ENCODE peak calls at places on chromosomes 1 and 21, in five cellular contexts. One of them, this sample, is unnamed.
A peak's percentile ranks its signal among the peaks of the same experiment; 100 is the strongest.

GRCh38 chr1:181081399-181081798 is 7.1 kb upstream of the IER5 start:
- DNase-seq in adrenal gland: no peak
- DNase-seq in fibroblast of pulmonary artery: no peak
- DNase-seq in AG04450: no peak
- DNase-seq in suprapubic skin: no peak
- DNase-seq in this sample: no peak

GRCh38 chr21:44947930-44948331 is 8.1 kb downstream of the SLX9 start:
- DNase-seq in suprapubic skin: peak; percentile 72
- DNase-seq in fibroblast of pulmonary artery: no peak
- DNase-seq in adrenal gland: peak; percentile 95
- DNase-seq in AG04450: no peak
- DNase-seq in this sample: no peak

GRCh38 chr21:43712268-43712942 is 6.5 kb upstream of the PDXK start:
- DNase-seq in adrenal gland: no peak
- DNase-seq in fibroblast of pulmonary artery: no peak
- DNase-seq in suprapubic skin: no peak
- DNase-seq in AG04450: no peak
- DNase-seq in this sample: no peak

GRCh38 chr1:52603680-52604501 is 1.7 kb downstream of the GPX7 start:
- DNase-seq in AG04450: no peak
- DNase-seq in suprapubic skin: no peak
- DNase-seq in fibroblast of pulmonary artery: no peak
- DNase-seq in adrenal gland: no peak
- DNase-seq in this sample: no peak

GRCh38 chr1:229420765-229421164 is 13.1 kb downstream of the ACTA1 start:
- DNase-seq in AG04450: no peak
- DNase-seq in adrenal gland: no peak
- DNase-seq in fibroblast of pulmonary artery: no peak
- DNase-seq in suprapubic skin: no peak
- DNase-seq in this sample: peak; percentile 69

GRCh38 chr1:54342306-54342705 is 63.9 kb downstream of the SSBP3 start:
- DNase-seq in adrenal gland: no peak
- DNase-seq in fibroblast of pulmonary artery: no peak
- DNase-seq in suprapubic skin: no peak
- DNase-seq in AG04450: no peak
- DNase-seq in this sample: no peak

GRCh38 chr1:218592688-218593087 is 247.6 kb downstream of the TGFB2 start:
- DNase-seq in adrenal gland: no peak
- DNase-seq in fibroblast of pulmonary artery: no peak
- DNase-seq in suprapubic skin: no peak
- DNase-seq in AG04450: no peak
- DNase-seq in this sample: no peak

GRCh38 chr1:14413809-14414208 is 184.7 kb upstream of the KAZN start:
- DNase-seq in AG04450: peak; percentile 13
- DNase-seq in adrenal gland: no peak
- DNase-seq in suprapubic skin: no peak
- DNase-seq in fibroblast of pulmonary artery: peak; percentile 8
- DNase-seq in this sample: no peak

GRCh38 chr1:230577537-230577936 is 64.7 kb upstream of the COG2 start:
- DNase-seq in suprapubic skin: no peak
- DNase-seq in adrenal gland: no peak
- DNase-seq in AG04450: no peak
- DNase-seq in fibroblast of pulmonary artery: no peak
- DNase-seq in this sample: no peak

GRCh38 chr21:37737497-37737896 is 178.8 kb downstream of the KCNJ6 start:
- DNase-seq in fibroblast of pulmonary artery: no peak
- DNase-seq in AG04450: no peak
- DNase-seq in suprapubic skin: no peak
- DNase-seq in adrenal gland: no peak
- DNase-seq in this sample: no peak

GRCh38 chr1:97986041-97987005 is 65.5 kb upstream of the DPYD start:
- DNase-seq in adrenal gland: no peak
- DNase-seq in AG04450: no peak
- DNase-seq in suprapubic skin: no peak
- DNase-seq in fibroblast of pulmonary artery: peak; percentile 17
- DNase-seq in this sample: no peak

GRCh38 chr1:110205156-110205555 is 5.0 kb upstream of the KCNC4 start:
- DNase-seq in fibroblast of pulmonary artery: no peak
- DNase-seq in suprapubic skin: no peak
- DNase-seq in AG04450: no peak
- DNase-seq in adrenal gland: no peak
- DNase-seq in this sample: no peak

GRCh38 chr1:8985915-8986813 is 40.1 kb downstream of the SLC2A7 start:
- DNase-seq in fibroblast of pulmonary artery: peak; percentile 97
- DNase-seq in AG04450: peak; percentile 81
- DNase-seq in adrenal gland: peak; percentile 94
- DNase-seq in suprapubic skin: peak; percentile 83
- DNase-seq in this sample: no peak

GRCh38 chr1:2368053-2368744 is 23.2 kb downstream of the MORN1 start:
- DNase-seq in adrenal gland: no peak
- DNase-seq in suprapubic skin: no peak
- DNase-seq in AG04450: no peak
- DNase-seq in fibroblast of pulmonary artery: no peak
- DNase-seq in this sample: no peak

GRCh38 chr1:244865028-244865371 is 657 bp upstream of the HNRNPU start:
- DNase-seq in suprapubic skin: peak; percentile 71
- DNase-seq in fibroblast of pulmonary artery: no peak
- DNase-seq in adrenal gland: peak; percentile 43
- DNase-seq in AG04450: no peak
- DNase-seq in this sample: no peak

GRCh38 chr1:97824200-97824599 is 96.6 kb downstream of the DPYD start:
- DNase-seq in AG04450: no peak
- DNase-seq in suprapubic skin: no peak
- DNase-seq in fibroblast of pulmonary artery: no peak
- DNase-seq in adrenal gland: no peak
- DNase-seq in this sample: no peak

GRCh38 chr1:84300991-84301758 is at the start of gene SAMD13:
- DNase-seq in AG04450: peak; percentile 29
- DNase-seq in adrenal gland: peak; percentile 93
- DNase-seq in suprapubic skin: peak; percentile 79
- DNase-seq in fibroblast of pulmonary artery: peak; percentile 86
- DNase-seq in this sample: no peak

GRCh38 chr21:17270234-17270633 is 242.6 kb upstream of the CXADR start:
- DNase-seq in adrenal gland: peak; percentile 65
- DNase-seq in fibroblast of pulmonary artery: peak; percentile 73
- DNase-seq in suprapubic skin: no peak
- DNase-seq in AG04450: peak; percentile 1
- DNase-seq in this sample: no peak

GRCh38 chr1:242828199-242828598 is 303.7 kb upstream of the PLD5 start:
- DNase-seq in AG04450: no peak
- DNase-seq in adrenal gland: no peak
- DNase-seq in suprapubic skin: no peak
- DNase-seq in fibroblast of pulmonary artery: no peak
- DNase-seq in this sample: no peak

GRCh38 chr21:39050839-39051560 is 132.3 kb downstream of the PSMG1 start:
- DNase-seq in AG04450: no peak
- DNase-seq in adrenal gland: no peak
- DNase-seq in suprapubic skin: no peak
- DNase-seq in fibroblast of pulmonary artery: no peak
- DNase-seq in this sample: no peak

GRCh38 chr1:64515427-64515826 is 45.5 kb downstream of the CACHD1 start:
- DNase-seq in fibroblast of pulmonary artery: peak; percentile 87
- DNase-seq in AG04450: peak; percentile 26
- DNase-seq in adrenal gland: peak; percentile 87
- DNase-seq in suprapubic skin: peak; percentile 74
- DNase-seq in this sample: no peak

GRCh38 chr1:169427081-169427611 is at the start of gene CCDC181:
- DNase-seq in adrenal gland: peak; percentile 30
- DNase-seq in AG04450: peak; percentile 3
- DNase-seq in suprapubic skin: no peak
- DNase-seq in fibroblast of pulmonary artery: peak; percentile 64
- DNase-seq in this sample: peak; percentile 19

GRCh38 chr1:116508090-116508983 is 62.5 kb downstream of the CD58 start:
- DNase-seq in fibroblast of pulmonary artery: no peak
- DNase-seq in suprapubic skin: no peak
- DNase-seq in AG04450: no peak
- DNase-seq in adrenal gland: no peak
- DNase-seq in this sample: no peak

GRCh38 chr1:50568782-50569181 is 145.5 kb upstream of the DMRTA2 start:
- DNase-seq in adrenal gland: no peak
- DNase-seq in suprapubic skin: no peak
- DNase-seq in AG04450: no peak
- DNase-seq in fibroblast of pulmonary artery: no peak
- DNase-seq in this sample: no peak

GRCh38 chr1:27604579-27605299 is 795 bp upstream of the AHDC1 start:
- DNase-seq in suprapubic skin: no peak
- DNase-seq in AG04450: no peak
- DNase-seq in adrenal gland: no peak
- DNase-seq in fibroblast of pulmonary artery: no peak
- DNase-seq in this sample: no peak

GRCh38 chr1:57340361-57341192 is 83.3 kb downstream of the DAB1 start:
- DNase-seq in fibroblast of pulmonary artery: no peak
- DNase-seq in adrenal gland: no peak
- DNase-seq in AG04450: no peak
- DNase-seq in suprapubic skin: no peak
- DNase-seq in this sample: no peak
- TF ChIP-seq CTCF in fibroblast of pulmonary artery: no peak
- TF ChIP-seq CTCF in adrenal gland: no peak
- TF ChIP-seq CTCF in AG04450: no peak
- TF ChIP-seq CTCF in suprapubic skin: no peak
- TF ChIP-seq CTCF in this sample: peak; percentile 2

GRCh38 chr1:205543351-205544305 is 39.2 kb downstream of the CDK18 start:
- DNase-seq in AG04450: peak; percentile 26
- DNase-seq in fibroblast of pulmonary artery: peak; percentile 98
- DNase-seq in suprapubic skin: peak; percentile 87
- DNase-seq in adrenal gland: peak; percentile 83
- DNase-seq in this sample: no peak
- TF ChIP-seq CTCF in AG04450: no peak
- TF ChIP-seq CTCF in fibroblast of pulmonary artery: peak; percentile 20
- TF ChIP-seq CTCF in suprapubic skin: no peak
- TF ChIP-seq CTCF in adrenal gland: no peak
- TF ChIP-seq CTCF in this sample: no peak

GRCh38 chr1:44854985-44855384 is 11.9 kb upstream of the PTCH2 start:
- DNase-seq in suprapubic skin: no peak
- DNase-seq in adrenal gland: no peak
- DNase-seq in AG04450: no peak
- DNase-seq in fibroblast of pulmonary artery: no peak
- DNase-seq in this sample: no peak
- TF ChIP-seq CTCF in suprapubic skin: no peak
- TF ChIP-seq CTCF in adrenal gland: no peak
- TF ChIP-seq CTCF in AG04450: no peak
- TF ChIP-seq CTCF in fibroblast of pulmonary artery: no peak
- TF ChIP-seq CTCF in this sample: no peak

DNA sequence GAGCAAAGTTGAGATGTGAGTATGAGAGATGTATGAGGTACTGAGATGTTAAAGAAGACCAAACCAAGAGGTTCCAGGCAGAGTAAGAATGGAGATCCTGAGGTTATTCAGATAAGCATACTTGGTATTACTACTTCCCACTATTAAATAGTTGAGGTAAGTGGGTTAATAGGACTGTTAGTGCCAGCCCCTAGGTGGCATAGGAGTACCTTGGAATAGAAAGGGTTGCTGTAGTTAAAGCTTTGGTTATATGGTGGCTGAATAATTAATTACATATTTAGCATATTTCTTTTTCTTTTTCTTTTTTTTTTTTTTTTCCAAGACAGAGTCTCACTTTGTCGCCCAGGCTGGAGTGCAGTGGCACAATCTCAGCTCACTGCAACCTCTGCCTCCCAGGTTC is 397.9 kb upstream of the TMPRSS15 start:
- DNase-seq in adrenal gland: no peak
- DNase-seq in suprapubic skin: no peak
- DNase-seq in fibroblast of pulmonary artery: peak; percentile 17
- DNase-seq in AG04450: no peak
- DNase-seq in this sample: no peak
- TF ChIP-seq CTCF in adrenal gland: no peak
- TF ChIP-seq CTCF in suprapubic skin: no peak
- TF ChIP-seq CTCF in fibroblast of pulmonary artery: peak; percentile 13
- TF ChIP-seq CTCF in AG04450: no peak
- TF ChIP-seq CTCF in this sample: no peak

GRCh38 chr1:156451486-156452184 is 48.9 kb downstream of the MEF2D start:
- DNase-seq in AG04450: no peak
- DNase-seq in adrenal gland: no peak
- DNase-seq in fibroblast of pulmonary artery: no peak
- DNase-seq in suprapubic skin: no peak
- DNase-seq in this sample: no peak
- TF ChIP-seq CTCF in AG04450: no peak
- TF ChIP-seq CTCF in adrenal gland: no peak
- TF ChIP-seq CTCF in fibroblast of pulmonary artery: no peak
- TF ChIP-seq CTCF in suprapubic skin: no peak
- TF ChIP-seq CTCF in this sample: no peak

GRCh38 chr1:26279598-26280332 is at the start of gene SH3BGRL3:
- DNase-seq in fibroblast of pulmonary artery: peak; percentile 78
- DNase-seq in adrenal gland: peak; percentile 88
- DNase-seq in suprapubic skin: peak; percentile 93
- DNase-seq in AG04450: peak; percentile 24
- DNase-seq in this sample: peak; percentile 80
- TF ChIP-seq CTCF in fibroblast of pulmonary artery: peak; percentile 63
- TF ChIP-seq CTCF in adrenal gland: peak; percentile 24
- TF ChIP-seq CTCF in suprapubic skin: no peak
- TF ChIP-seq CTCF in AG04450: peak; percentile 62
- TF ChIP-seq CTCF in this sample: peak; percentile 35